ENCODE peak calls at places on chromosomes 12 and 14, in nine cellular contexts. O, U, R, I, Z, S, V, N and K are unnamed samples.
A peak's percentile ranks its signal among the peaks of the same experiment; 100 is the strongest.

GRCh38 chr12:124484067-124484466 is 83.3 kb downstream of the NCOR2 start:
- DNase-seq in O (no peak), U (no peak), R (no peak), I (no peak), Z (peak; percentile 66), S (no peak), V (no peak), N (no peak), K (no peak)

GRCh38 chr12:104219908-104220404 is 4.4 kb downstream of the TXNRD1 start:
- DNase-seq in O (no peak), U (no peak), R (peak; percentile 99), I (no peak), Z (no peak), S (peak; percentile 97), V (peak; percentile 79), N (no peak), K (peak; percentile 72)

GRCh38 chr12:46516238-46516932 is 143.8 kb upstream of the SLC38A2 start:
- DNase-seq in O (no peak), U (no peak), R (no peak), I (no peak), Z (no peak), S (no peak), V (no peak), N (no peak), K (no peak)

GRCh38 chr12:44500423-44500822 is 375.7 kb downstream of the NELL2 start:
- DNase-seq in O (no peak), U (no peak), R (no peak), I (no peak), Z (peak; percentile 65), S (no peak), V (no peak), N (no peak), K (no peak)

GRCh38 chr12:19068137-19068536 is 61.4 kb upstream of the PLEKHA5 start:
- DNase-seq in O (no peak), U (no peak), R (no peak), I (no peak), Z (no peak), S (no peak), V (no peak), N (no peak), K (no peak)

GRCh38 chr14:59342516-59343484 is 122.4 kb downstream of the GPR135 start:
- DNase-seq in O (no peak), U (no peak), R (no peak), I (no peak), Z (no peak), S (no peak), V (peak; percentile 77), N (no peak), K (peak; percentile 78)

GRCh38 chr12:122646568-122647220 is 56.5 kb downstream of the HCAR2 start:
- DNase-seq in O (no peak), U (peak; percentile 37), R (peak; percentile 24), I (peak; percentile 57), Z (no peak), S (no peak), V (peak; percentile 67), N (no peak), K (peak; percentile 28)

GRCh38 chr14:89551432-89551831 is 134.4 kb upstream of the FOXN3 start:
- DNase-seq in O (no peak), U (no peak), R (no peak), I (no peak), Z (no peak), S (no peak), V (no peak), N (no peak), K (no peak)

GRCh38 chr12:102957339-102958050 is at the start of gene ASCL1:
- DNase-seq in O (no peak), U (no peak), R (peak; percentile 48), I (no peak), Z (peak; percentile 87), S (peak; percentile 97), V (peak; percentile 33), N (no peak), K (peak; percentile 67)

GRCh38 chr12:59646636-59647035 is 50.8 kb downstream of the SLC16A7 start:
- DNase-seq in O (no peak), U (no peak), R (no peak), I (no peak), Z (no peak), S (no peak), V (no peak), N (no peak), K (no peak)

GRCh38 chr12:37541356-37541755 is 775.2 kb upstream of the ALG10B start:
- DNase-seq in O (no peak), U (no peak), R (no peak), I (no peak), Z (no peak), S (no peak), V (no peak), N (no peak), K (no peak)

GRCh38 chr12:123763093-123763492 is 992 bp downstream of the DNAH10 start:
- DNase-seq in O (no peak), U (no peak), R (no peak), I (no peak), Z (no peak), S (peak; percentile 10), V (no peak), N (no peak), K (no peak)

GRCh38 chr12:121001841-121002483 is 14.3 kb downstream of the C12orf43 start:
- DNase-seq in O (no peak), U (no peak), R (no peak), I (no peak), Z (no peak), S (no peak), V (no peak), N (no peak), K (no peak)